ENCODE peak calls at places on chromosomes 13 and 19, in five cellular contexts. W is GM04504; Q is naive thymus-derived CD8-positive, alpha-beta T cell; T is cardiac muscle cell; Z is activated B cell treated with CpG ODN at 0.5 μM for 24 hours. M is an unnamed sample.

GRCh38 chr19:42568006-42568405 is 26.7 kb downstream of the CEACAM8 start:
- DNase-seq in W (no peak), Q (no peak), T (no peak), Z (no peak), M (no peak)

GRCh38 chr19:56066152-56067023 is 54.7 kb downstream of the ZNF787 start:
- DNase-seq in W (peak), Q (peak), T (peak), Z (peak), M (peak)

GRCh38 chr19:53942001-53942786 is 20.5 kb upstream of the CACNG8 start:
- DNase-seq in W (no peak), Q (no peak), T (no peak), Z (no peak), M (no peak)

GRCh38 chr19:37977391-37977790 is 70.4 kb downstream of the SIPA1L3 start:
- DNase-seq in W (no peak), Q (no peak), T (no peak), Z (no peak), M (no peak)

GRCh38 chr19:19439083-19439482 is 33.6 kb downstream of the GATAD2A start:
- DNase-seq in W (no peak), Q (no peak), T (no peak), Z (no peak), M (no peak)

GRCh38 chr19:4374451-4375163 is 25.7 kb downstream of the SH3GL1 start:
- DNase-seq in W (peak), Q (no peak), T (peak), Z (no peak), M (no peak)

GRCh38 chr13:73303858-73304257 is 245.1 kb downstream of the KLF5 start:
- DNase-seq in W (no peak), Q (no peak), T (no peak), Z (no peak), M (no peak)

GRCh38 chr19:3867971-3868769 is 668 bp downstream of the ZFR2 start:
- DNase-seq in W (no peak), Q (no peak), T (no peak), Z (no peak), M (no peak)

GRCh38 chr13:98447881-98448641 is 128.8 kb downstream of the STK24 start:
- DNase-seq in W (no peak), Q (no peak), T (peak), Z (no peak), M (no peak)

GRCh38 chr19:53908933-53909415 is at the start of gene CACNG7:
- DNase-seq in W (no peak), Q (no peak), T (peak), Z (no peak), M (no peak)

GRCh38 chr13:111558700-111559088 is 238.3 kb downstream of the TEX29 start:
- DNase-seq in W (no peak), Q (no peak), T (no peak), Z (no peak), M (no peak)

GRCh38 chr13:100645382-100645781 is 29.2 kb downstream of the TMTC4 start:
- DNase-seq in W (no peak), Q (no peak), T (no peak), Z (no peak), M (no peak)

GRCh38 chr13:74839656-74840055 is 642.3 kb downstream of the TBC1D4 start:
- DNase-seq in W (peak), Q (no peak), T (peak), Z (no peak), M (no peak)

GRCh38 chr13:37657134-37657533 is 58.6 kb upstream of the POSTN start:
- DNase-seq in W (no peak), Q (no peak), T (peak), Z (no peak), M (no peak)